ENCODE peak calls at places on chromosomes 13 and 19, in five cellular contexts. One of them, this sample, is unnamed.

GRCh38 chr19:52307275-52307674 is 10.3 kb downstream of the ZNF480 start:
- DNase-seq in GM10248: no peak
- DNase-seq in omental fat pad: no peak
- DNase-seq in substantia nigra: no peak
- DNase-seq in SHP77 treated with DMSO at 0.1 percent for 48 hours: no peak
- DNase-seq in this sample: no peak

GRCh38 chr19:7789447-7789846 is 26.4 kb downstream of the CLEC4M start:
- DNase-seq in GM10248: no peak
- DNase-seq in omental fat pad: no peak
- DNase-seq in substantia nigra: no peak
- DNase-seq in SHP77 treated with DMSO at 0.1 percent for 48 hours: no peak
- DNase-seq in this sample: no peak

GRCh38 chr13:32650705-32651311 is 64.6 kb downstream of the PDS5B start:
- DNase-seq in GM10248: peak
- DNase-seq in omental fat pad: no peak
- DNase-seq in substantia nigra: no peak
- DNase-seq in SHP77 treated with DMSO at 0.1 percent for 48 hours: peak
- DNase-seq in this sample: peak

GRCh38 chr13:108700421-108701170 is 71.2 kb downstream of the MYO16 start:
- DNase-seq in GM10248: no peak
- DNase-seq in omental fat pad: no peak
- DNase-seq in substantia nigra: no peak
- DNase-seq in SHP77 treated with DMSO at 0.1 percent for 48 hours: no peak
- DNase-seq in this sample: no peak

GRCh38 chr13:91346848-91347211 is 657 bp upstream of the MIR17HG start:
- DNase-seq in GM10248: peak
- DNase-seq in omental fat pad: no peak
- DNase-seq in substantia nigra: no peak
- DNase-seq in SHP77 treated with DMSO at 0.1 percent for 48 hours: no peak
- DNase-seq in this sample: peak

GRCh38 chr19:41064974-41065569 is 23.2 kb upstream of the CYP2A13 start:
- DNase-seq in GM10248: no peak
- DNase-seq in omental fat pad: no peak
- DNase-seq in substantia nigra: no peak
- DNase-seq in SHP77 treated with DMSO at 0.1 percent for 48 hours: no peak
- DNase-seq in this sample: no peak

GRCh38 chr13:33751151-33751550 is 66.8 kb upstream of the RFC3 start:
- DNase-seq in GM10248: no peak
- DNase-seq in omental fat pad: no peak
- DNase-seq in substantia nigra: no peak
- DNase-seq in SHP77 treated with DMSO at 0.1 percent for 48 hours: no peak
- DNase-seq in this sample: no peak

GRCh38 chr19:16462757-16463250 is 9.0 kb downstream of the EPS15L1 start:
- DNase-seq in GM10248: no peak
- DNase-seq in omental fat pad: no peak
- DNase-seq in substantia nigra: no peak
- DNase-seq in SHP77 treated with DMSO at 0.1 percent for 48 hours: no peak
- DNase-seq in this sample: no peak

GRCh38 chr19:33759356-33759755 is 37.3 kb upstream of the KCTD15 start:
- DNase-seq in GM10248: no peak
- DNase-seq in omental fat pad: no peak
- DNase-seq in substantia nigra: no peak
- DNase-seq in SHP77 treated with DMSO at 0.1 percent for 48 hours: no peak
- DNase-seq in this sample: no peak

GRCh38 chr13:32381539-32381938 is 46.4 kb downstream of the N4BP2L1 start:
- DNase-seq in GM10248: peak
- DNase-seq in omental fat pad: no peak
- DNase-seq in substantia nigra: no peak
- DNase-seq in SHP77 treated with DMSO at 0.1 percent for 48 hours: no peak
- DNase-seq in this sample: peak

GRCh38 chr13:31009166-31009565 is 76.7 kb downstream of the TEX26 start:
- DNase-seq in GM10248: no peak
- DNase-seq in omental fat pad: no peak
- DNase-seq in substantia nigra: no peak
- DNase-seq in SHP77 treated with DMSO at 0.1 percent for 48 hours: no peak
- DNase-seq in this sample: no peak

GRCh38 chr13:63307239-63307638 is 1891.6 kb upstream of the PCDH20 start:
- DNase-seq in GM10248: no peak
- DNase-seq in omental fat pad: no peak
- DNase-seq in substantia nigra: no peak
- DNase-seq in SHP77 treated with DMSO at 0.1 percent for 48 hours: no peak
- DNase-seq in this sample: no peak

GRCh38 chr19:38274734-38275133 is 10.4 kb downstream of the SPINT2 start:
- DNase-seq in GM10248: no peak
- DNase-seq in omental fat pad: no peak
- DNase-seq in substantia nigra: peak
- DNase-seq in SHP77 treated with DMSO at 0.1 percent for 48 hours: no peak
- DNase-seq in this sample: peak

GRCh38 chr13:53272873-53273272 is 244.3 kb downstream of the OLFM4 start:
- DNase-seq in GM10248: no peak
- DNase-seq in omental fat pad: no peak
- DNase-seq in substantia nigra: no peak
- DNase-seq in SHP77 treated with DMSO at 0.1 percent for 48 hours: no peak
- DNase-seq in this sample: no peak

GRCh38 chr19:33280351-33280921 is 21.9 kb downstream of the CEBPA start:
- DNase-seq in GM10248: peak
- DNase-seq in omental fat pad: no peak
- DNase-seq in substantia nigra: no peak
- DNase-seq in SHP77 treated with DMSO at 0.1 percent for 48 hours: no peak
- DNase-seq in this sample: no peak

GRCh38 chr13:67549331-67549730 is 319.2 kb upstream of the PCDH9 start:
- DNase-seq in GM10248: no peak
- DNase-seq in omental fat pad: no peak
- DNase-seq in substantia nigra: no peak
- DNase-seq in SHP77 treated with DMSO at 0.1 percent for 48 hours: no peak
- DNase-seq in this sample: no peak

GRCh38 chr13:66995366-66995663 is 234.8 kb downstream of the PCDH9 start:
- DNase-seq in GM10248: peak
- DNase-seq in omental fat pad: no peak
- DNase-seq in substantia nigra: no peak
- DNase-seq in SHP77 treated with DMSO at 0.1 percent for 48 hours: no peak
- DNase-seq in this sample: no peak